ENCODE peak calls at places on chromosomes 3 and 15, in four cellular contexts. M is A172, A is glutamatergic neuron, W is GM12865. H is an unnamed sample.

GRCh38 chr15:90143176-90143655 is 40.9 kb upstream of the IDH2 start:
- DNase-seq in M (peak; percentile 59), A (peak; percentile 86), W (peak; percentile 86), H (peak; percentile 93)

GRCh38 chr3:188171682-188172467 is 17.9 kb downstream of the LPP start:
- DNase-seq in M (no peak), A (no peak), W (no peak), H (no peak)

GRCh38 chr15:76073554-76073953 is 13.8 kb downstream of the TMEM266 start:
- DNase-seq in M (no peak), A (no peak), W (no peak), H (no peak)

GRCh38 chr3:21328982-21329381 is 422.0 kb downstream of the ZNF385D start:
- DNase-seq in M (no peak), A (no peak), W (no peak), H (peak; percentile 11)

GRCh38 chr15:68679961-68680371 is 101.2 kb downstream of the CORO2B start:
- DNase-seq in M (no peak), A (no peak), W (no peak), H (no peak)

GRCh38 chr15:28952666-28953491 is 67.1 kb downstream of the APBA2 start:
- DNase-seq in M (no peak), A (no peak), W (no peak), H (peak; percentile 65)

GRCh38 chr3:125437631-125438435 is 62.7 kb upstream of the ZNF148 start:
- DNase-seq in M (peak; percentile 49), A (peak; percentile 66), W (peak; percentile 61), H (peak; percentile 54)

GRCh38 chr3:47850062-47850802 is 47.3 kb downstream of the DHX30 start:
- DNase-seq in M (peak; percentile 33), A (no peak), W (peak; percentile 37), H (peak; percentile 61)

GRCh38 chr15:74758736-74759135 is 10.1 kb downstream of the CYP1A2 start:
- DNase-seq in M (no peak), A (no peak), W (no peak), H (no peak)

GRCh38 chr3:193826126-193826795 is 233.3 kb downstream of the OPA1 start:
- DNase-seq in M (peak; percentile 53), A (no peak), W (no peak), H (no peak)

GRCh38 chr3:17759901-17760300 is 17.5 kb upstream of the TBC1D5 start:
- DNase-seq in M (no peak), A (no peak), W (no peak), H (no peak)